ENCODE peak calls at places on chromosomes 13 and 19, in ten cellular contexts. U is GM10248, R is MM.1S, H is Caco-2, S is mucosa of descending colon, L is foreskin fibroblast, Y is pancreas, Q is colonic mucosa, X is WTC11, F is D721Med. P is an unnamed sample.

GRCh38 chr13:106649495-106649894 is 81.6 kb upstream of the ARGLU1 start:
- DNase-seq in U (no peak), R (no peak), H (no peak), S (peak), L (no peak), Y (no peak), Q (peak), X (no peak), F (no peak), P (peak)

GRCh38 chr19:49680473-49681351 is 3.6 kb downstream of the PRMT1 start:
- DNase-seq in U (peak), R (peak), H (peak), S (peak), L (peak), Y (peak), Q (peak), X (peak), F (peak), P (peak)

GRCh38 chr13:101416181-101417042 is at the start of gene NALCN:
- DNase-seq in U (no peak), R (peak), H (no peak), S (no peak), L (no peak), Y (peak), Q (no peak), X (peak), F (no peak), P (peak)

GRCh38 chr19:51002542-51003311 is 1.3 kb upstream of the KLK8 start:
- DNase-seq in U (peak), R (peak), H (peak), S (no peak), L (no peak), Y (no peak), Q (peak), X (peak), F (no peak), P (peak)

GRCh38 chr19:10651821-10652220 is 2.3 kb upstream of the ILF3 start:
- DNase-seq in U (no peak), R (peak), H (no peak), S (no peak), L (no peak), Y (no peak), Q (no peak), X (no peak), F (no peak), P (no peak)

GRCh38 chr13:37414667-37415066 is 183.9 kb downstream of the POSTN start:
- DNase-seq in U (no peak), R (no peak), H (no peak), S (no peak), L (no peak), Y (no peak), Q (no peak), X (peak), F (no peak), P (no peak)

GRCh38 chr19:19740755-19741154 is 7.8 kb upstream of the ZNF14 start:
- DNase-seq in U (peak), R (no peak), H (no peak), S (no peak), L (no peak), Y (no peak), Q (no peak), X (no peak), F (no peak), P (no peak)

GRCh38 chr19:15885919-15886318 is 12.0 kb downstream of the CYP4F2 start:
- DNase-seq in U (no peak), R (no peak), H (no peak), S (no peak), L (no peak), Y (no peak), Q (no peak), X (no peak), F (no peak), P (no peak)

GRCh38 chr13:99981115-99982020 is at the start of gene ZIC2:
- DNase-seq in U (no peak), R (peak), H (no peak), S (no peak), L (no peak), Y (peak), Q (no peak), X (peak), F (no peak), P (peak)

GRCh38 chr13:83905641-83906040 is 23.4 kb upstream of the SLITRK1 start:
- DNase-seq in U (no peak), R (no peak), H (no peak), S (no peak), L (no peak), Y (no peak), Q (no peak), X (no peak), F (no peak), P (no peak)

GRCh38 chr13:77714119-77714755 is 16.8 kb downstream of the SLAIN1 start:
- DNase-seq in U (no peak), R (no peak), H (no peak), S (no peak), L (no peak), Y (no peak), Q (no peak), X (no peak), F (no peak), P (no peak)

GRCh38 chr13:21164631-21165030 is 11.7 kb downstream of the SKA3 start:
- DNase-seq in U (no peak), R (no peak), H (no peak), S (no peak), L (no peak), Y (no peak), Q (no peak), X (no peak), F (no peak), P (no peak)

GRCh38 chr13:78976696-78977095 is 317.7 kb upstream of the OBI1 start:
- DNase-seq in U (no peak), R (no peak), H (no peak), S (no peak), L (no peak), Y (no peak), Q (no peak), X (no peak), F (no peak), P (no peak)

GRCh38 chr19:24033308-24033961 is 53.6 kb upstream of the ZNF254 start:
- DNase-seq in U (peak), R (no peak), H (peak), S (peak), L (peak), Y (peak), Q (peak), X (peak), F (peak), P (peak)

GRCh38 chr13:19071161-19071936 is 110.3 kb downstream of the TUBA3C start:
- DNase-seq in U (no peak), R (no peak), H (no peak), S (no peak), L (no peak), Y (no peak), Q (no peak), X (no peak), F (no peak), P (no peak)

GRCh38 chr19:18644144-18645034 is 7.6 kb downstream of the KLHL26 start:
- DNase-seq in U (no peak), R (no peak), H (no peak), S (peak), L (no peak), Y (peak), Q (no peak), X (no peak), F (no peak), P (no peak)

GRCh38 chr13:48945626-48946025 is 30.1 kb upstream of the FNDC3A start:
- DNase-seq in U (no peak), R (no peak), H (no peak), S (no peak), L (no peak), Y (no peak), Q (no peak), X (no peak), F (no peak), P (no peak)
- TF ChIP-seq CTCF in U (no peak), R (no peak), H (no peak), S (no peak), L (no peak), Y (no peak), Q (no peak), X (no peak), F (no peak), P (no peak)

DNA sequence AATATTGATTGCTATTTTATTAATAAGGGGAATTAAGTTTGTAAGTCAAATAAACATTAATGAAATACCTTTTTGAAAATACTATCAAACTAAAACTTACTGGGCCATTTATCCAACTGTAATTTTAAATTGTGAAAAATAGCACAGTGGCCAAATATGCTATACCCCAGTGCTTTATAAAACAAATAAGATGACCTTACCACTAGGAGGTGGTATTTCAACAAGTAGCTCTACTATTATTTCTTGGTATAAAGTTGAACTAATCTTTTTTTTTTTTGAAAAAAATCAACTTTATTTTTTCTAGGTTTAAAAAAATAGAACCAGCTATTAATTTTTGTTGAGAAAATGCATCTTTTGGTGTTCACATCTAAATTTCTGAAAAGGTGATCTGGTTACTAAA is 14.7 kb downstream of the LACC1 start:
- DNase-seq in U (no peak), R (no peak), H (no peak), S (no peak), L (no peak), Y (no peak), Q (no peak), X (no peak), F (no peak), P (no peak)
- TF ChIP-seq CTCF in U (no peak), R (no peak), H (peak), S (no peak), L (no peak), Y (no peak), Q (no peak), X (no peak), F (no peak), P (no peak)

DNA sequence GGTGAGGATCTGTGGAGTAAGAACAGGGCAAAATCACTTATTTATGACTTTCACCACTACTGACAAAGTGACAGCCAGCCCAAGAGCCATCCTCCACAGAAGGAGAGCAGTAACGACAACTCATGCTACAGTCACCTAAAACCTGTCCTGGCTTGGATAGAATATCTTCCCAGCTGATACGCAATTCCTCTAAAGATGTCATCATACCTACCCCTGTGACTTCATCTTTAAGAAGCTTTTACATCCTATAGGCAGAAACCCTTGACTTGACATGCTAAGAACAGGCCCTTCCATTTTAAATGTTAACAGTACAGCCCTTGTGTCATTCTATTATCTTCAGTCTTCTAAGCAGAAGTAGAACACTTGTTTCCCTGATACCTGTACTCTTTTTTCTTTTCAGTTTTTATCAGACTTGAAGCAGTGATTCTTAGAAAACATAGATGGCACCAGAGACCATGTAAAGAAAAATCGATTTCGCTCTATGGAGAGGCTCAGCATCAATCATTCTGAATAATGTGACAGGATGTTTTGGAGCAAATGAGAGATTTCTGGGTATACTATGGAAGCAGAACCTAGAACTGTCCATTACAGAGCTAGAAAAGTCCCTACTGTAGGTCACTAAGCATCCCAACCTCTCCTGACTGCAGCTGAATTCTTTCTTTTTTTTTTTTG is 20.1 kb downstream of the STOML3 start:
- DNase-seq in U (no peak), R (no peak), H (no peak), S (no peak), L (no peak), Y (no peak), Q (no peak), X (no peak), F (no peak), P (no peak)
- TF ChIP-seq CTCF in U (no peak), R (no peak), H (peak), S (no peak), L (no peak), Y (no peak), Q (no peak), X (no peak), F (no peak), P (no peak)

GRCh38 chr19:42291437-42291815 is 10.5 kb upstream of the PRR19 start:
- DNase-seq in U (no peak), R (no peak), H (no peak), S (peak), L (no peak), Y (no peak), Q (peak), X (peak), F (no peak), P (no peak)

GRCh38 chr19:42290136-42290522 is 11.8 kb upstream of the PRR19 start:
- DNase-seq in U (no peak), R (no peak), H (no peak), S (no peak), L (no peak), Y (no peak), Q (no peak), X (no peak), F (no peak), P (no peak)

GRCh38 chr19:42289556-42290041 is 12.3 kb upstream of the PRR19 start:
- DNase-seq in U (no peak), R (no peak), H (no peak), S (no peak), L (no peak), Y (no peak), Q (no peak), X (no peak), F (no peak), P (no peak)

GRCh38 chr19:42292042-42292960 is 9.6 kb upstream of the PRR19 start:
- DNase-seq in U (no peak), R (no peak), H (no peak), S (no peak), L (no peak), Y (peak), Q (peak), X (no peak), F (no peak), P (no peak)

GRCh38 chr19:42290523-42291436 is 11.2 kb upstream of the PRR19 start:
- DNase-seq in U (no peak), R (no peak), H (peak), S (no peak), L (no peak), Y (peak), Q (no peak), X (no peak), F (no peak), P (peak)
- TF ChIP-seq CTCF in U (peak), R (peak), H (peak), S (peak), L (peak), Y (no peak), Q (peak), X (peak), F (peak), P (peak)

GRCh38 chr19:14516048-14516534 is 2.1 kb downstream of the DNAJB1 start:
- DNase-seq in U (no peak), R (no peak), H (no peak), S (peak), L (no peak), Y (no peak), Q (peak), X (no peak), F (no peak), P (no peak)
- TF ChIP-seq CTCF in U (no peak), R (no peak), H (no peak), S (no peak), L (no peak), Y (no peak), Q (no peak), X (no peak), F (no peak), P (no peak)

P was measured in Calu3.